ENCODE peak calls at places on chromosomes 2 and 18, in four cellular contexts. M is heart left ventricle, N is uterus, S is adrenal gland. O is an unnamed sample.

GRCh38 chr2:241229563-241230401 is 41.3 kb downstream of the ANO7 start:
- DNase-seq in M (peak), N (no peak), S (no peak), O (no peak)

GRCh38 chr2:47354013-47354816 is 48.7 kb upstream of the MSH2 start:
- DNase-seq in N (no peak), M (no peak), S (peak), O (no peak)

GRCh38 chr2:220370764-220371163 is 743.3 kb downstream of the SLC4A3 start:
- DNase-seq in M (no peak), N (no peak), S (no peak), O (no peak)

GRCh38 chr2:74206180-74206688 is 7.8 kb downstream of the MTHFD2 start:
- DNase-seq in M (no peak), S (no peak), N (no peak), O (no peak)

GRCh38 chr2:127953849-127954248 is 68.1 kb upstream of the AMMECR1L start:
- DNase-seq in N (no peak), S (no peak), M (no peak), O (no peak)

GRCh38 chr2:62382757-62383156 is 123.2 kb downstream of the TMEM17 start:
- DNase-seq in M (no peak), N (no peak), S (no peak), O (no peak)

GRCh38 chr2:239587836-239588235 is 187.0 kb upstream of the HDAC4 start:
- DNase-seq in M (peak), S (no peak), N (no peak), O (no peak)

GRCh38 chr2:227222292-227222691 is 57.9 kb downstream of the COL4A3 start:
- DNase-seq in S (no peak), N (no peak), M (no peak), O (no peak)

GRCh38 chr2:149645391-149645790 is 57.8 kb upstream of the MMADHC start:
- DNase-seq in S (no peak), N (no peak), M (no peak), O (no peak)

GRCh38 chr2:156803243-156803642 is 367.1 kb downstream of the GPD2 start:
- DNase-seq in M (no peak), N (no peak), S (no peak), O (peak)

GRCh38 chr2:38000485-38001222 is 75.3 kb downstream of the CYP1B1 start:
- DNase-seq in N (no peak), M (no peak), S (no peak), O (no peak)

DNA sequence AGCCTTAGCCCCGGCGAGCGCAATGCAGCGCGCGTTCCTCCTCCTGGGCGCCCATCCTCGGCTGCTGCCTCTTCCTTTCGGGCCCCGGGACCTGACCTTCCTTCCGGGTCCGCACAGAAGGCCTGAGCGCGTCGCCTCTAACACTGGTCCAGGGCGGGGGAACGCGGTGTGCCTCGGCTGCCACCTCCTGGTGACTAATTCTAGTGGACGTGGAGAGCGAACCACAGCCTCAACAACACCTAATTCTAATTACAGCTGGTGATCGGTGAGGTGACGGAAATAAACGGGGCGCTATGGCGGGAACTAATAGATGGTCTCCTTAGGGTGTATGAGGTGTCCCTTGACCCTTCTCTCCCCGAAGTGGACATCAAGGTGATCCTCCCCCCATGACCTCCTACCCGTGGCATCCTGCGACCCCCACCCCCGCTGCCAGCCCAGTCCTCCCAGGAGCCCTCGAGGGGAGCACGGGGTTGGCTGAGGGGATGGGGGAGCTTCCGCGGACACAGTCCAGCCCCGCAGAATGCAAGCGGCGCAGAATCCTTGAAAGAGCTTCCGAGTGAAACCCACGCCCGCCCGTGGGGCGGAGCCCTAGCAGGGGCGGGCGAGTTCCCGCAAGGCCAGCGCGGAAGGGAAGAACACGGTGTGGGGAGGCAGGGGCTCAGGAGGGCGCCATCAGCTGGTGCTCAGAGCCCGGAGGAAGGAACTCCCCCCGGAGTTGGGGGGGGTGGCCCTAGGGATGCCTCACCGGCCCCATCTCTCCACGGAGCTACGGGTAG is 12.8 kb upstream of the HMSD start:
- DNase-seq in N (peak), M (peak), S (peak), O (peak)
- TF ChIP-seq POLR2A in N (no peak), M (no peak), S (no peak), O (no peak)

DNA sequence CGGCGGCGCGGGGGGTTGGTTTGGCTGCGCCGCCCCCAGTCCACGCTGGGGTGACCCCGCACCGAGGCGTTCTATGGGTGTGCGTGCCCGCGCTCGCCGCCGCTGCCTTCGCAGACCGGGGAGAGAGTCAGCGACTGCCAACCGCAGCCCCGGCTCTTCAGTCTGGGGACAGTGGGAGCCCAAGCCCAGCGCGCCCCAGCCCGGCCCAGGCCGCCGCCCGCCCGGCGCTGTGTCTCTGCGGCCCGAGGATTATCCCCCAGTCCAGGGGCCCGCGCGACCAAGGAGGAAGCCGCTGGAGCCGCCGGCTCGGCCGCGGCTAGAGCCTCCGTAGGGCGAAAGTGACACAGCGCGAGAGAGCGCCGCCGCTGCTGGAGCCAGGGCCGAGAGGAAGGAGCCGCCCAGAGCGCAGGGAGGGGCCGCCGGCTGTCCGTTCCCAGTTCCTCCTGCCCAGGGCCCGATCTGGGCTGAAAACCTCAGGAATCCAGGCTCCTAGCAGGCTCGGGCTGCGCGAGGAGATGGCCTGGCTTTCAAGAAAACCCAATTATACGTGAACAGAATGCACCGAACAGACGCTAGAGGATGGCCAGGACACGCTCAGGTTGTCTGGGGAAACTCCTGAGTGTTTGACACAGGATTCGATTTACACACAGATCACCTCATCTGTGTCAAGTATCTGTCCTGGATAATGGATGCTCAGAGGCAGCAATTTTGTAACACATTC is 2.4 kb downstream of the CTIF start:
- DNase-seq in N (peak), S (peak), M (peak), O (peak)
- TF ChIP-seq POLR2A in N (peak), S (no peak), M (no peak), O (peak)

GRCh38 chr2:113890253-113891235 is 655 bp downstream of the ACTR3 start:
- DNase-seq in S (peak), M (peak), N (peak), O (peak)
- TF ChIP-seq POLR2A in S (no peak), M (no peak), N (peak), O (peak)

DNA sequence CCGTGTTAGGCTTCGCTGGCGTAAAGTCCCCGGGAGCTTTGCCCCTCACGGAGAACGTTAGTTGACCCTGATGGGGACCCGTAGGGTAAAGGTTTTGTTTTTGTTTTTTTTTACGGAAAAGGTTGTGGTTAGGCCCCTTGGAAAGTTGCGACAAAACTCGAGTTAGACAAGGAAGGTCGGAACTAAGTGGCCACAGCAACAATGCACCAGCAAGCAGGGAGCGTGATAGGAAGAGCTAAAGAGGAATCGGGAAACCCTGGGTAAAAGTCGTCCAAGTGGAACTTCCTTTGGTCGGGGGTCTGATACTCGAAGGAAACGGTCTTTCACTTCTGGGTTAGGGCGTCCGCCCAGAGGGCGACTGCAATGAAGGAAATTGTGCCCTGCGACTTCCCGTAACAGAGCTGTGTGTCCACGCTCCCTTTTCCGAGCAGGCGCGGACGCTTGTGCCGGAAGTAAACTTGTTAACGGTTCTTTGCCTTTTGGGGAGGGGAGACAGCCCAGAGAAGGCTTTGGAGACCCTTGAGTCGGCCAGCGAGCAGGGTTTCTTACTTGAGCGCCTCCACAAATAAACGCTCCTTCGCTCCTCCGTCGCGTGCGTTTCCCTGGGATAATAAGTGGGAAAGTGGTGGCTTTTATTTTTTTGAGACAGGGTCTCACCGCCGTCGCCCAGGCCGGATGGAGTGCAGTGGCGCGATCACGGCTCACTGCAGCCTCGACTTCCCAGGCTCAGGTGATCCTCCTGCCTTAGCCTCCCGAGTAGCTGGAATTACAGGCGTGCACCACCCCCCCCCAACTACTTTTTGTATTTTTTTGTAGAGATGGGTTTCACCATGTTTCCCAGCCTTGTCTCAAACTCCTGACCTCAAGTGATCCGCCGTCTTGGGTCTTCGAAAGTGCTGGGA is 641 bp upstream of the CLASP1 start:
- DNase-seq in S (peak), N (peak), M (peak), O (peak)
- TF ChIP-seq POLR2A in S (no peak), N (peak), M (no peak), O (peak)

GRCh38 chr18:55510809-55511208 is 77.2 kb downstream of the TCF4 start:
- DNase-seq in M (no peak), N (peak), S (peak), O (peak)
- TF ChIP-seq POLR2A in M (no peak), N (no peak), S (no peak), O (no peak)

DNA sequence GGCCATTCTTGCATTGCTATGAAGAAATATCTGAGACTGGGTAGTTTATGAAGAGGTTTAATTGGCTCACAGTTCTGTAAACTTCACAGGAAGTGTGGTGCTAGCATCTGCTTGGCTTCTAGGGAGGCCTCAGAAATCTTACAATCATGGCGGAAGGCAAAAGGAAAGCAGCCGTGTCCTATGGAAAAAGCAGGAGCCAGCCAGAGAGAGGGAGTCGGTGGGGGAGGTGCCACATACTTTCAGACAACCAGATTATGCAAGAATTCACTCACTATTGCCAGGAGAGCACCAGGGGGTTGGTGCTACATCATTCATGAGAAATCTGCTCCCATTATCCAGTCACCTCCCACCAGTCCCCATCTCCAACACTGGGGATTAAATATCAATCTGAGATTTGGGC is 64.1 kb downstream of the CPS1 start:
- DNase-seq in M (no peak), N (no peak), S (no peak), O (no peak)
- TF ChIP-seq POLR2A in M (no peak), N (no peak), S (no peak), O (no peak)

GRCh38 chr2:98730851-98731708 is at the start of gene MGAT4A:
- DNase-seq in M (peak), N (peak), S (peak), O (peak)
- TF ChIP-seq POLR2A in M (no peak), N (peak), S (peak), O (peak)